ENCODE peak calls at places on chromosome 9, in five cellular contexts. One of them, this sample, is unnamed.

GRCh38 chr9:97307091-97307490 is 368 bp upstream of the CCDC180 start:
- DNase-seq in substantia nigra: peak
- DNase-seq in neural progenitor cell: peak
- DNase-seq in A549: no peak
- DNase-seq in fibroblast of pulmonary artery: peak
- DNase-seq in this sample: no peak

GRCh38 chr9:6216951-6217350 is 1.3 kb downstream of the IL33 start:
- DNase-seq in substantia nigra: no peak
- DNase-seq in neural progenitor cell: no peak
- DNase-seq in A549: no peak
- DNase-seq in fibroblast of pulmonary artery: peak
- DNase-seq in this sample: no peak

GRCh38 chr9:73200694-73201432 is 49.2 kb downstream of the ANXA1 start:
- DNase-seq in substantia nigra: no peak
- DNase-seq in neural progenitor cell: peak
- DNase-seq in A549: peak
- DNase-seq in fibroblast of pulmonary artery: peak
- DNase-seq in this sample: no peak

GRCh38 chr9:137006116-137007003 is 10.0 kb upstream of the CLIC3 start:
- DNase-seq in substantia nigra: no peak
- DNase-seq in neural progenitor cell: no peak
- DNase-seq in A549: no peak
- DNase-seq in fibroblast of pulmonary artery: peak
- DNase-seq in this sample: no peak

GRCh38 chr9:126150411-126151030 is 176.1 kb upstream of the MVB12B start:
- DNase-seq in substantia nigra: no peak
- DNase-seq in neural progenitor cell: no peak
- DNase-seq in A549: no peak
- DNase-seq in fibroblast of pulmonary artery: no peak
- DNase-seq in this sample: no peak

GRCh38 chr9:3993783-3994182 is 306.1 kb downstream of the GLIS3 start:
- DNase-seq in substantia nigra: no peak
- DNase-seq in neural progenitor cell: no peak
- DNase-seq in A549: no peak
- DNase-seq in fibroblast of pulmonary artery: no peak
- DNase-seq in this sample: no peak

GRCh38 chr9:106482733-106483132 is 380.2 kb upstream of the ZNF462 start:
- DNase-seq in substantia nigra: no peak
- DNase-seq in neural progenitor cell: no peak
- DNase-seq in A549: no peak
- DNase-seq in fibroblast of pulmonary artery: peak
- DNase-seq in this sample: no peak

GRCh38 chr9:18920141-18920611 is 112.8 kb downstream of the SAXO1 start:
- DNase-seq in substantia nigra: no peak
- DNase-seq in neural progenitor cell: no peak
- DNase-seq in A549: no peak
- DNase-seq in fibroblast of pulmonary artery: no peak
- DNase-seq in this sample: no peak

GRCh38 chr9:108473209-108474112 is 382.3 kb downstream of the ACTL7B start:
- DNase-seq in substantia nigra: no peak
- DNase-seq in neural progenitor cell: no peak
- DNase-seq in A549: peak
- DNase-seq in fibroblast of pulmonary artery: peak
- DNase-seq in this sample: no peak

GRCh38 chr9:27548055-27548741 is 18.6 kb upstream of the MOB3B start:
- DNase-seq in substantia nigra: no peak
- DNase-seq in neural progenitor cell: peak
- DNase-seq in A549: peak
- DNase-seq in fibroblast of pulmonary artery: peak
- DNase-seq in this sample: no peak

GRCh38 chr9:121359358-121360294 is 10.4 kb downstream of the STOM start:
- DNase-seq in substantia nigra: no peak
- DNase-seq in neural progenitor cell: no peak
- DNase-seq in A549: no peak
- DNase-seq in fibroblast of pulmonary artery: peak
- DNase-seq in this sample: no peak

GRCh38 chr9:37209431-37210386 is 89.3 kb downstream of the ZCCHC7 start:
- DNase-seq in substantia nigra: no peak
- DNase-seq in neural progenitor cell: peak
- DNase-seq in A549: peak
- DNase-seq in fibroblast of pulmonary artery: no peak
- DNase-seq in this sample: peak

GRCh38 chr9:19198406-19198805 is 32.1 kb upstream of the DENND4C start:
- DNase-seq in substantia nigra: no peak
- DNase-seq in neural progenitor cell: no peak
- DNase-seq in A549: no peak
- DNase-seq in fibroblast of pulmonary artery: no peak
- DNase-seq in this sample: no peak

GRCh38 chr9:4739587-4740372 is 1.2 kb downstream of the AK3 start:
- DNase-seq in substantia nigra: no peak
- DNase-seq in neural progenitor cell: no peak
- DNase-seq in A549: no peak
- DNase-seq in fibroblast of pulmonary artery: peak
- DNase-seq in this sample: no peak

GRCh38 chr9:128340691-128341434 is 536 bp downstream of the SLC27A4 start:
- DNase-seq in substantia nigra: no peak
- DNase-seq in neural progenitor cell: peak
- DNase-seq in A549: no peak
- DNase-seq in fibroblast of pulmonary artery: no peak
- DNase-seq in this sample: no peak

GRCh38 chr9:22722492-22722891 is 275.9 kb downstream of the DMRTA1 start:
- DNase-seq in substantia nigra: no peak
- DNase-seq in neural progenitor cell: no peak
- DNase-seq in A549: no peak
- DNase-seq in fibroblast of pulmonary artery: no peak
- DNase-seq in this sample: no peak

GRCh38 chr9:21174671-21175070 is 8.2 kb upstream of the IFNA21 start:
- DNase-seq in substantia nigra: no peak
- DNase-seq in neural progenitor cell: no peak
- DNase-seq in A549: no peak
- DNase-seq in fibroblast of pulmonary artery: no peak
- DNase-seq in this sample: no peak

GRCh38 chr9:89175739-89176360 is 2.8 kb downstream of the SHC3 start:
- DNase-seq in substantia nigra: no peak
- DNase-seq in neural progenitor cell: no peak
- DNase-seq in A549: no peak
- DNase-seq in fibroblast of pulmonary artery: peak
- DNase-seq in this sample: no peak

GRCh38 chr9:134544388-134545212 is 97.0 kb upstream of the COL5A1 start:
- DNase-seq in substantia nigra: no peak
- DNase-seq in neural progenitor cell: peak
- DNase-seq in A549: no peak
- DNase-seq in fibroblast of pulmonary artery: peak
- DNase-seq in this sample: peak

GRCh38 chr9:108272350-108272899 is 583.4 kb downstream of the ACTL7B start:
- DNase-seq in substantia nigra: peak
- DNase-seq in neural progenitor cell: peak
- DNase-seq in A549: peak
- DNase-seq in fibroblast of pulmonary artery: peak
- DNase-seq in this sample: peak

GRCh38 chr9:5480919-5481743 is 29.2 kb upstream of the PDCD1LG2 start:
- DNase-seq in substantia nigra: no peak
- DNase-seq in neural progenitor cell: no peak
- DNase-seq in A549: peak
- DNase-seq in fibroblast of pulmonary artery: no peak
- DNase-seq in this sample: no peak